ENCODE peak calls at places on chromosomes 5 and 9, in five cellular contexts. Y is HL-60, X is right cardiac atrium, U is fibroblast of gingiva, R is fibroblast of pulmonary artery. B is an unnamed sample.

GRCh38 chr5:178247481-178248456 is 15.2 kb upstream of the PHYKPL start:
- DNase-seq in Y (no peak), X (no peak), U (no peak), R (no peak), B (no peak)

GRCh38 chr9:98078895-98079294 is 22.4 kb downstream of the NANS start:
- DNase-seq in Y (no peak), X (no peak), U (no peak), R (no peak), B (no peak)

GRCh38 chr5:138148811-138149210 is 9.6 kb upstream of the NME5 start:
- DNase-seq in Y (no peak), X (peak), U (peak), R (peak), B (peak)

GRCh38 chr5:150582281-150582791 is 58.1 kb upstream of the SYNPO start:
- DNase-seq in Y (no peak), X (peak), U (no peak), R (peak), B (peak)

GRCh38 chr5:90767710-90768109 is 209.1 kb downstream of the ADGRV1 start:
- DNase-seq in Y (no peak), X (no peak), U (no peak), R (no peak), B (no peak)

GRCh38 chr5:118068886-118069285 is 919.5 kb downstream of the DTWD2 start:
- DNase-seq in Y (no peak), X (no peak), U (no peak), R (no peak), B (no peak)

GRCh38 chr9:122180633-122181032 is 20.9 kb downstream of the MORN5 start:
- DNase-seq in Y (no peak), X (no peak), U (peak), R (peak), B (no peak)

GRCh38 chr5:58122157-58122556 is 337.7 kb downstream of the PLK2 start:
- DNase-seq in Y (no peak), X (no peak), U (no peak), R (no peak), B (no peak)

GRCh38 chr9:113274474-113275146 is 762 bp downstream of the CDC26 start:
- DNase-seq in Y (no peak), X (no peak), U (peak), R (peak), B (no peak)